ENCODE peak calls at places on chromosomes 7 and 10, in nine cellular contexts. One of them, this sample, is unnamed. For H3K4me1, the result is how much of the 10 kb centered on the place peaks cover.

GRCh38 chr10:53667063-53667462 is 894.5 kb upstream of the MBL2 start:
- DNase-seq in H1: no peak
- DNase-seq in GM23338: no peak
- DNase-seq in suprapubic skin: no peak
- DNase-seq in K562: no peak
- DNase-seq in HCT116: no peak
- DNase-seq in spleen: no peak
- DNase-seq in stomach: no peak
- DNase-seq in transverse colon: no peak
- DNase-seq in this sample: no peak

GRCh38 chr10:119395287-119396007 is 147.1 kb downstream of the RGS10 start:
- DNase-seq in H1: no peak
- DNase-seq in suprapubic skin: no peak
- DNase-seq in transverse colon: no peak
- DNase-seq in K562: no peak
- DNase-seq in spleen: peak
- DNase-seq in HCT116: no peak
- DNase-seq in GM23338: peak
- DNase-seq in stomach: peak
- DNase-seq in this sample: no peak

GRCh38 chr7:121330053-121330833 is 1.4 kb downstream of the WNT16 start:
- DNase-seq in transverse colon: no peak
- DNase-seq in H1: peak
- DNase-seq in GM23338: peak
- DNase-seq in stomach: no peak
- DNase-seq in suprapubic skin: no peak
- DNase-seq in HCT116: no peak
- DNase-seq in spleen: peak
- DNase-seq in K562: peak
- DNase-seq in this sample: no peak

GRCh38 chr7:24290004-24290641 is 6.1 kb downstream of the NPY start:
- DNase-seq in H1: peak
- DNase-seq in suprapubic skin: no peak
- DNase-seq in K562: peak
- DNase-seq in stomach: no peak
- DNase-seq in GM23338: peak
- DNase-seq in transverse colon: no peak
- DNase-seq in spleen: no peak
- DNase-seq in HCT116: peak
- DNase-seq in this sample: no peak

GRCh38 chr10:132506711-132507466 is 30.7 kb upstream of the INPP5A start:
- DNase-seq in spleen: peak
- DNase-seq in H1: no peak
- DNase-seq in GM23338: no peak
- DNase-seq in suprapubic skin: peak
- DNase-seq in stomach: peak
- DNase-seq in K562: no peak
- DNase-seq in HCT116: no peak
- DNase-seq in transverse colon: no peak
- DNase-seq in this sample: no peak

GRCh38 chr7:20030915-20031362 is 186.2 kb downstream of the MACC1 start:
- DNase-seq in transverse colon: no peak
- DNase-seq in GM23338: no peak
- DNase-seq in H1: no peak
- DNase-seq in HCT116: peak
- DNase-seq in suprapubic skin: no peak
- DNase-seq in stomach: no peak
- DNase-seq in spleen: no peak
- DNase-seq in K562: no peak
- DNase-seq in this sample: no peak

GRCh38 chr7:29622335-29623265 is 59.0 kb downstream of the PRR15 start:
- DNase-seq in GM23338: no peak
- DNase-seq in HCT116: peak
- DNase-seq in H1: no peak
- DNase-seq in suprapubic skin: no peak
- DNase-seq in K562: peak
- DNase-seq in stomach: no peak
- DNase-seq in spleen: no peak
- DNase-seq in transverse colon: no peak
- DNase-seq in this sample: no peak

GRCh38 chr10:60511823-60512222 is 122.1 kb upstream of the ANK3 start:
- DNase-seq in K562: no peak
- DNase-seq in GM23338: no peak
- DNase-seq in spleen: no peak
- DNase-seq in H1: no peak
- DNase-seq in HCT116: no peak
- DNase-seq in suprapubic skin: no peak
- DNase-seq in stomach: no peak
- DNase-seq in transverse colon: no peak
- DNase-seq in this sample: no peak

GRCh38 chr10:58817499-58817898 is 304.8 kb downstream of the BICC1 start:
- DNase-seq in HCT116: no peak
- DNase-seq in K562: no peak
- DNase-seq in suprapubic skin: no peak
- DNase-seq in stomach: no peak
- DNase-seq in H1: no peak
- DNase-seq in spleen: no peak
- DNase-seq in GM23338: no peak
- DNase-seq in transverse colon: no peak
- DNase-seq in this sample: no peak

GRCh38 chr10:3065622-3066021 is 1.7 kb upstream of the PFKP start:
- DNase-seq in stomach: no peak
- DNase-seq in H1: no peak
- DNase-seq in transverse colon: no peak
- DNase-seq in K562: no peak
- DNase-seq in suprapubic skin: no peak
- DNase-seq in GM23338: no peak
- DNase-seq in HCT116: no peak
- DNase-seq in spleen: no peak
- DNase-seq in this sample: no peak

DNA sequence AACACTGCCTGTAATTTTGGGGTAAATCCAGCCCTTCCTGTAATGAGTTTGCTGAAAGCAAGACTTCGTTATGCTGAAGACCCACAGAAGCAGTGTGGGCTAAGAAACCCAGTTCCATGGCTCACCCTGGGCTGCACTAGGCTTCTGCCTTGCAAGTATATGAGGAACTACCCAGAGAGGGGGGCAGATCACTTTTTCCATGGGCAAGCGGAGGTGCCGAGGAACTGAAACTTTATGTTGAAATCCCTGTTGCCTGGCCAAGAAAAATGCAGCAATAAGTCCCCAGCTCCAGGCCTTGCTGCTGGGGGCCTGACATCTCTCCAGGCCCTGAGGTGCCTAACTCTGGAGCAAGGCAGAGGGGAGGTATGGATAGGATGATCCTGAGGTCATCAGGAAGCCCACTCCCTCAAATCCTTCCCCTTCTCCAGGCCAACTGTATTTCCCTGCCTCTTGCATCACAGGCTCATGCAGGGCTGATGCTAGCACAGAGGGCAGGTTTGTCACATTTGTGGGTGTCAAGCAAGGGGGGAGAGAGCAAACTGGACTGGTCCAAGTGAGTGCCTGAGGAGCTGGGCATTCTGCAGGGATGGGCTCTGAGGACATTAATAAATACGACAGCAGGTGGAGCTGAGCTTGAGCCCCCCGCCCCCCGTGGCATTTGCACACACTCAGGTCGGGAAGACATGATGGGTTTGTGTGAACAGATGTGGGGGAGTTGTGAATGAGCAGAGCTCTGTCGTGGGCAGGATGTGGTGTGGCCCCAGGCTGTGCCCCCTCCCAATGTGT is 8.7 kb downstream of the RASSF4 start:
- DNase-seq in K562: no peak
- DNase-seq in spleen: peak
- DNase-seq in HCT116: no peak
- DNase-seq in H1: no peak
- DNase-seq in stomach: no peak
- DNase-seq in suprapubic skin: peak
- DNase-seq in transverse colon: no peak
- DNase-seq in GM23338: no peak
- DNase-seq in this sample: no peak
- TF ChIP-seq POLR2AphosphoS5 in K562: no peak
- TF ChIP-seq POLR2AphosphoS5 in spleen: peak
- TF ChIP-seq POLR2AphosphoS5 in HCT116: no peak
- TF ChIP-seq POLR2AphosphoS5 in H1: no peak
- TF ChIP-seq POLR2AphosphoS5 in stomach: no peak
- TF ChIP-seq POLR2AphosphoS5 in suprapubic skin: no peak
- TF ChIP-seq POLR2AphosphoS5 in transverse colon: no peak
- TF ChIP-seq POLR2AphosphoS5 in GM23338: no peak
- TF ChIP-seq POLR2AphosphoS5 in this sample: no peak

GRCh38 chr7:26191974-26192479 is 8.5 kb downstream of the HNRNPA2B1 start:
- DNase-seq in spleen: no peak
- DNase-seq in stomach: no peak
- DNase-seq in GM23338: no peak
- DNase-seq in K562: no peak
- DNase-seq in transverse colon: no peak
- DNase-seq in H1: no peak
- DNase-seq in suprapubic skin: no peak
- DNase-seq in HCT116: no peak
- DNase-seq in this sample: no peak

GRCh38 chr7:26191233-26191973 is 9.1 kb downstream of the HNRNPA2B1 start:
- DNase-seq in stomach: no peak
- DNase-seq in K562: no peak
- DNase-seq in suprapubic skin: no peak
- DNase-seq in HCT116: no peak
- DNase-seq in GM23338: no peak
- DNase-seq in transverse colon: no peak
- DNase-seq in H1: no peak
- DNase-seq in spleen: no peak
- DNase-seq in this sample: no peak

GRCh38 chr7:26195182-26195581 is 5.4 kb downstream of the HNRNPA2B1 start:
- DNase-seq in H1: no peak
- DNase-seq in stomach: no peak
- DNase-seq in GM23338: no peak
- DNase-seq in HCT116: no peak
- DNase-seq in transverse colon: no peak
- DNase-seq in spleen: no peak
- DNase-seq in K562: no peak
- DNase-seq in suprapubic skin: no peak
- DNase-seq in this sample: no peak

GRCh38 chr7:26192485-26193087 is 8.0 kb downstream of the HNRNPA2B1 start:
- DNase-seq in K562: no peak
- DNase-seq in stomach: no peak
- DNase-seq in spleen: no peak
- DNase-seq in suprapubic skin: no peak
- DNase-seq in HCT116: no peak
- DNase-seq in H1: no peak
- DNase-seq in transverse colon: peak
- DNase-seq in GM23338: no peak
- DNase-seq in this sample: no peak

DNA sequence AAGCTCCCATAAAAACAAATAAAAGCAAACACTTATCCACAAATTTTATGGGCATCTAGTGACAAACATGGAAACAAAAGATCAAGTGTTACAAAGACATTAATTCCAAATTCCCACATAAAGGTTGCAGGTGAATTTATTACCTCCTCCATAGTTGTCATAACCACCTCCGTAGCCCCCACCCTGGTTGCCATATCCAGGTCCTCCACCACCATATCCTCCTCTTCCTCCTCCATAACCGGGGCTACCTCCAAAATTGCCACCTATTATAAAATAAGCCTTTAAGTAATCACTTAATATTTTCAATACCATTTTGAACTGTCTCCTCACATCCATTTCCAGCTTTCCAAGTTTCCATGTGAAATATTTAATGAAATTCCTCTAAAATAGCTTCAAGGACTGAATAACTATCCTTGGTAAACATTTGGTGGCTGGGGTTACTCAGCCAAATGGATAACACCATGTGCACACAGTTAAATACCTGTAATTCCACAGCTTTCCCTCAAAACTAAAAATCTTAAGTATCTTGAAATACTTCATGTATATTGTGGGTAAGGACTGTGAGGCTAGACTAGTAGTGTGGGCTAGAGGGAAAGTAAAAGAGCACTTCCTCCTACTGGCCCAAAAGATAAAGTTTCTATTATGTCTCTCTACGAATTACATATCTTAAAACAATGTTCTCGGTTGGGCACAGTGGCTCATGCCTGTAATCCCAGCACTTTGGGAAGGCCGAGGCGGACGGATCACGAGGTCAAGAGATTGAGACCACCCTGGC is 6.9 kb downstream of the HNRNPA2B1 start:
- DNase-seq in stomach: no peak
- DNase-seq in K562: no peak
- DNase-seq in H1: no peak
- DNase-seq in spleen: no peak
- DNase-seq in HCT116: no peak
- DNase-seq in suprapubic skin: no peak
- DNase-seq in GM23338: no peak
- DNase-seq in transverse colon: no peak
- DNase-seq in this sample: no peak
- H3K4me1 ChIP-seq in stomach: half or more
- H3K4me1 ChIP-seq in K562: under half
- H3K4me1 ChIP-seq in H1: under half
- H3K4me1 ChIP-seq in spleen: half or more
- H3K4me1 ChIP-seq in HCT116: under half
- H3K4me1 ChIP-seq in suprapubic skin: half or more
- H3K4me1 ChIP-seq in GM23338: under half
- H3K4me1 ChIP-seq in transverse colon: half or more
- H3K4me1 ChIP-seq in this sample: under half

DNA sequence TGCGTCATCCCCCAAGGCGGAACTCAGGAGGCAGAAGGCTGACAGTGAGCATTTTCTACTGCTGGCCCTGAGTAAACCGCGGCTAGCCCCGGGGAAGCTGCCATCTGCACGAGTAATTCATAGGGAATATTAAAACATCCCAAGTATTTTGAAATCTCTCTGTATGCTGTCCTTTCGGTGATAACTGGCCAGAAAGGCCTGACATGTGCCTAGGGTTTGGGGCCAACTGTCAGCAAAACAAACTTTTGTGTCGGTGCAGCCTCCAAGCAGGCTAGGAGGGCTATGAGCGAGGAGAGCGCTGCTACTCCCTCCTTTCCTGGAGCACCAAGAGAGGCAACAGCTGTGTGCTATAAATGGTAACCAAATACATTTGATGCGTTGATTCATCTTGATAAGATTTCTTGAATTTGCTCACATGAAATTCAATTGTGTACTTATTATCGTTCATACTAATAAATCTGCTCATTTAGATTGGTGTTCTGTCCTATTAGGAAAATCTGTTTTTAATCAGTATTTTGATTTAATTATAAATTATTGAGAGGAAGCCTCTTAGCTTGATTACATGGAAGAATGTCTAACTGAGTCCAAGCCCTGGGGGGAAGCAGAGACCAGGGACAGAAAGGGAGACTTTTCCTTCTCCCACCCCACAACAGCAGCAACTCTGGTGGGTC is 124.4 kb upstream of the NPS start:
- DNase-seq in transverse colon: no peak
- DNase-seq in suprapubic skin: no peak
- DNase-seq in H1: no peak
- DNase-seq in spleen: no peak
- DNase-seq in GM23338: no peak
- DNase-seq in HCT116: no peak
- DNase-seq in stomach: no peak
- DNase-seq in K562: no peak
- DNase-seq in this sample: no peak
- TF ChIP-seq CTCF in transverse colon: no peak
- TF ChIP-seq CTCF in suprapubic skin: no peak
- TF ChIP-seq CTCF in H1: no peak
- TF ChIP-seq CTCF in spleen: no peak
- TF ChIP-seq CTCF in GM23338: no peak
- TF ChIP-seq CTCF in HCT116: no peak
- TF ChIP-seq CTCF in stomach: no peak
- TF ChIP-seq CTCF in K562: no peak
- TF ChIP-seq CTCF in this sample: no peak

GRCh38 chr10:77513783-77514331 is 123.8 kb downstream of the KCNMA1 start:
- DNase-seq in suprapubic skin: no peak
- DNase-seq in GM23338: peak
- DNase-seq in spleen: no peak
- DNase-seq in HCT116: peak
- DNase-seq in stomach: peak
- DNase-seq in transverse colon: peak
- DNase-seq in H1: no peak
- DNase-seq in K562: no peak
- DNase-seq in this sample: no peak
- TF ChIP-seq POLR2AphosphoS5 in suprapubic skin: no peak
- TF ChIP-seq POLR2AphosphoS5 in GM23338: no peak
- TF ChIP-seq POLR2AphosphoS5 in spleen: no peak
- TF ChIP-seq POLR2AphosphoS5 in HCT116: peak
- TF ChIP-seq POLR2AphosphoS5 in stomach: peak
- TF ChIP-seq POLR2AphosphoS5 in transverse colon: no peak
- TF ChIP-seq POLR2AphosphoS5 in H1: no peak
- TF ChIP-seq POLR2AphosphoS5 in K562: no peak
- TF ChIP-seq POLR2AphosphoS5 in this sample: no peak